ENCODE peak calls at places on chromosomes 1 and 21, in eight cellular contexts. T, G, P, L, X, V, J and O are unnamed samples.

GRCh38 chr1:114585221-114585620 is 3.8 kb upstream of the BCAS2 start:
- DNase-seq in T (no peak), G (no peak), P (no peak), L (no peak), X (no peak), V (no peak), J (no peak), O (no peak)

GRCh38 chr1:94296018-94296417 is 58.6 kb upstream of the ARHGAP29 start:
- DNase-seq in T (no peak), G (peak; percentile 39), P (peak; percentile 49), L (no peak), X (no peak), V (peak; percentile 34), J (no peak), O (no peak)

GRCh38 chr1:147225193-147225730 is at the start of gene FMO5:
- DNase-seq in T (peak; percentile 87), G (peak; percentile 57), P (peak; percentile 85), L (peak; percentile 57), X (peak; percentile 73), V (peak; percentile 84), J (no peak), O (peak; percentile 66)

GRCh38 chr1:153466908-153467307 is 6.5 kb upstream of the S100A7 start:
- DNase-seq in T (no peak), G (no peak), P (no peak), L (no peak), X (no peak), V (no peak), J (no peak), O (no peak)

GRCh38 chr1:91851130-91852010 is 34.6 kb downstream of the TGFBR3 start:
- DNase-seq in T (peak; percentile 83), G (peak; percentile 54), P (peak; percentile 89), L (peak; percentile 8), X (peak; percentile 80), V (peak; percentile 97), J (no peak), O (no peak)

GRCh38 chr1:179228783-179229213 is 679 bp downstream of the ABL2 start:
- DNase-seq in T (peak; percentile 70), G (no peak), P (peak; percentile 37), L (peak; percentile 83), X (peak; percentile 22), V (peak; percentile 28), J (no peak), O (no peak)

GRCh38 chr1:39955547-39956539 is 898 bp downstream of the MFSD2A start:
- DNase-seq in T (peak; percentile 75), G (peak; percentile 43), P (no peak), L (peak; percentile 66), X (peak; percentile 40), V (no peak), J (no peak), O (peak; percentile 75)

GRCh38 chr1:27517907-27518718 is 28.1 kb upstream of the WASF2 start:
- DNase-seq in T (no peak), G (no peak), P (no peak), L (no peak), X (no peak), V (no peak), J (no peak), O (no peak)

GRCh38 chr1:167671727-167672511 is 41.9 kb downstream of the RCSD1 start:
- DNase-seq in T (no peak), G (no peak), P (no peak), L (no peak), X (no peak), V (no peak), J (no peak), O (no peak)

GRCh38 chr1:198157847-198158765 is 1.3 kb downstream of the NEK7 start:
- DNase-seq in T (no peak), G (no peak), P (no peak), L (peak; percentile 20), X (peak; percentile 12), V (no peak), J (no peak), O (peak; percentile 55)

GRCh38 chr1:24714859-24715520 is 30.3 kb upstream of the CLIC4 start:
- DNase-seq in T (no peak), G (peak; percentile 83), P (no peak), L (no peak), X (no peak), V (no peak), J (no peak), O (no peak)

GRCh38 chr1:230073371-230074035 is 6.5 kb downstream of the GALNT2 start:
- DNase-seq in T (no peak), G (no peak), P (no peak), L (no peak), X (peak; percentile 27), V (no peak), J (no peak), O (no peak)

GRCh38 chr1:100354971-100355394 is 2.7 kb downstream of the CDC14A start:
- DNase-seq in T (no peak), G (peak; percentile 40), P (no peak), L (no peak), X (no peak), V (no peak), J (no peak), O (peak; percentile 29)

GRCh38 chr1:174217787-174218574 is 58.7 kb downstream of the RABGAP1L start:
- DNase-seq in T (no peak), G (no peak), P (no peak), L (peak; percentile 18), X (peak; percentile 35), V (no peak), J (no peak), O (peak; percentile 63)

GRCh38 chr1:204401747-204402146 is 9.9 kb downstream of the PPP1R15B start:
- DNase-seq in T (no peak), G (no peak), P (no peak), L (no peak), X (no peak), V (no peak), J (no peak), O (no peak)

GRCh38 chr1:217562229-217562878 is 68.5 kb downstream of the GPATCH2 start:
- DNase-seq in T (no peak), G (no peak), P (no peak), L (no peak), X (peak; percentile 25), V (no peak), J (no peak), O (no peak)

GRCh38 chr21:38680401-38680800 is 125.3 kb upstream of the ETS2 start:
- DNase-seq in T (no peak), G (no peak), P (no peak), L (no peak), X (no peak), V (no peak), J (no peak), O (no peak)

GRCh38 chr1:108877858-108878257 is 1.1 kb downstream of the GPSM2 start:
- DNase-seq in T (no peak), G (no peak), P (no peak), L (peak; percentile 30), X (no peak), V (no peak), J (no peak), O (peak; percentile 36)

GRCh38 chr1:114588196-114588689 is 6.8 kb upstream of the BCAS2 start:
- DNase-seq in T (no peak), G (no peak), P (no peak), L (no peak), X (no peak), V (no peak), J (no peak), O (no peak)

GRCh38 chr1:15062479-15063099 is 91.0 kb upstream of the TMEM51 start:
- DNase-seq in T (no peak), G (no peak), P (no peak), L (peak; percentile 48), X (no peak), V (no peak), J (no peak), O (no peak)
- TF ChIP-seq CTCF in T (no peak), G (peak; percentile 16), P (peak; percentile 42), L (peak; percentile 61), X (peak; percentile 17), V (no peak), J (peak; percentile 32), O (peak; percentile 76)

DNA sequence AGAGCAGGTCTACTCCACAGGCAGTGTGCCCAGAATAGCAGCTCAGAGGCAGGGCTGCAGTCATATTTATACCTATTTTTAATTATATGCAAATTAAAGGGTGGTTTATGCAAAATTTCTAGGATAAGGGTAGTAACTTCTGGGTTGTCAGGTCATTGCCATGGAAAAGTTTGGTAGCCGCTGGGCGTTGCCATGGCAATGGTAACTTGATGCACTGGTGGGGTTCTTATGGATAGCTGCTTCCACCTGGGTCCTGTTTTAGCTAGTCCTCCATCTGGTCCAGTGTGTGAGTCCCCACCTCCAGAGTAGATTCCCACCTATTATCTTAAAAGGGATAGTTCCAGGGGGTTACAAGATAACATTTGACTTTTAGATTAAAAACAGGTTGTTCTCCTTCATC is 57.8 kb upstream of the CR2 start:
- DNase-seq in T (no peak), G (no peak), P (no peak), L (no peak), X (no peak), V (no peak), J (no peak), O (no peak)
- H3K27ac ChIP-seq in T (no peak overlapping the region), G (no peak overlapping the region), P (no peak overlapping the region), L (no peak overlapping the region), X (no peak overlapping the region), V (no peak overlapping the region), J (no peak overlapping the region), O (no peak overlapping the region)

GRCh38 chr1:234216116-234216703 is 157.0 kb upstream of the COA6 start:
- DNase-seq in T (no peak), G (no peak), P (no peak), L (no peak), X (no peak), V (no peak), J (no peak), O (no peak)

GRCh38 chr1:234214129-234214910 is 158.9 kb upstream of the COA6 start:
- DNase-seq in T (no peak), G (peak; percentile 59), P (peak; percentile 33), L (peak; percentile 87), X (no peak), V (no peak), J (no peak), O (no peak)

GRCh38 chr1:234214911-234215892 is 158.1 kb upstream of the COA6 start:
- DNase-seq in T (no peak), G (peak; percentile 80), P (no peak), L (no peak), X (no peak), V (no peak), J (no peak), O (no peak)

GRCh38 chr1:234213576-234214128 is 159.6 kb upstream of the COA6 start:
- DNase-seq in T (no peak), G (no peak), P (no peak), L (no peak), X (no peak), V (no peak), J (no peak), O (no peak)

GRCh38 chr1:234212764-234213406 is 160.4 kb upstream of the COA6 start:
- DNase-seq in T (no peak), G (no peak), P (no peak), L (peak; percentile 77), X (peak; percentile 53), V (no peak), J (no peak), O (peak; percentile 15)
- TF ChIP-seq CTCF in T (peak; percentile 10), G (no peak), P (no peak), L (peak; percentile 62), X (peak; percentile 35), V (no peak), J (peak; percentile 38), O (peak; percentile 75)

DNA sequence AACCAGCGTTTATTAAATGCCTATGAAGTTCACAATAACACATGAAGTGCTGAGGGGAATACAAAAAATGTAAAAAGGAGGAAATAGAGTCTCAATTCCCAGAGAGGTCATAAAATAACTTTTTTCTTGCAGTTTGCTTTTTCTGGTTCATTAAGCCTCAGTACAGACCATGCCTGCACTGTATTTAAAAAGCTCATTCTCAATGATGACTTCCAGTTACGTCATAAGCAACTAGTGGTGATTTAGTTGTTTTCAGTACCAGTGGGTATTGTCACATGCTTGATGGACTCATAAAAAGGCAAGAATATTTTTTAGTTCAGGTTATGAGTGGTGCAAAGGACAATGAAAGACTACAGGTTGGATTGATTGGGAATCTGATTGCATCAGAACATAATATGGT is 160.1 kb upstream of the UBE2U start:
- DNase-seq in T (no peak), G (no peak), P (no peak), L (no peak), X (no peak), V (no peak), J (no peak), O (no peak)
- H3K27ac ChIP-seq in T (peak overlapping the region; percentile 86), G (no peak overlapping the region), P (peak overlapping the region; percentile 83), L (peak overlapping the region; percentile 52), X (peak overlapping the region; percentile 41), V (peak overlapping the region; percentile 63), J (peak overlapping the region; percentile 81), O (no peak overlapping the region)